ENCODE peak calls at places on chromosomes 4 and X, in four cellular contexts. One of them, this sample, is unnamed.

GRCh38 chr4:86338989-86339388 is 20.9 kb downstream of the MAPK10 start:
- DNase-seq in H1: no peak
- DNase-seq in HepG2: no peak
- DNase-seq in K562: no peak
- DNase-seq in this sample: no peak

GRCh38 chr4:79584352-79584751 is 176.3 kb upstream of the GK2 start:
- DNase-seq in H1: no peak
- DNase-seq in HepG2: no peak
- DNase-seq in K562: no peak
- DNase-seq in this sample: no peak

GRCh38 chrX:2498781-2499302 is 1.9 kb downstream of the DHRSX start:
- DNase-seq in H1: no peak
- DNase-seq in HepG2: peak; percentile 65
- DNase-seq in K562: no peak
- DNase-seq in this sample: peak; percentile 49

GRCh38 chrX:101079736-101080135 is 1.1 kb downstream of the TMEM35A start:
- DNase-seq in H1: no peak
- DNase-seq in HepG2: no peak
- DNase-seq in K562: no peak
- DNase-seq in this sample: peak; percentile 3

GRCh38 chr4:68950033-68950432 is 1.6 kb downstream of the UGT2A3 start:
- DNase-seq in H1: no peak
- DNase-seq in HepG2: no peak
- DNase-seq in K562: no peak
- DNase-seq in this sample: no peak

GRCh38 chr4:134408897-134409296 is 207.3 kb upstream of the PABPC4L start:
- DNase-seq in H1: no peak
- DNase-seq in HepG2: no peak
- DNase-seq in K562: no peak
- DNase-seq in this sample: no peak

GRCh38 chrX:1477801-1478458 is 25.2 kb upstream of the ASMTL start:
- DNase-seq in H1: peak; percentile 16
- DNase-seq in HepG2: no peak
- DNase-seq in K562: no peak
- DNase-seq in this sample: no peak

GRCh38 chrX:102126863-102127262 is 1.4 kb downstream of the TCEAL2 start:
- DNase-seq in H1: no peak
- DNase-seq in HepG2: no peak
- DNase-seq in K562: no peak
- DNase-seq in this sample: peak; percentile 9

GRCh38 chr4:78370625-78371372 is 180.8 kb upstream of the ANXA3 start:
- DNase-seq in H1: no peak
- DNase-seq in HepG2: no peak
- DNase-seq in K562: no peak
- DNase-seq in this sample: peak; percentile 41

GRCh38 chr4:8110071-8110986 is 48.3 kb downstream of the ABLIM2 start:
- DNase-seq in H1: peak; percentile 86
- DNase-seq in HepG2: peak; percentile 21
- DNase-seq in K562: peak; percentile 44
- DNase-seq in this sample: peak; percentile 92

GRCh38 chrX:71623714-71624113 is 5.4 kb upstream of the CXCR3 start:
- DNase-seq in H1: no peak
- DNase-seq in HepG2: no peak
- DNase-seq in K562: no peak
- DNase-seq in this sample: no peak

GRCh38 chr4:110003401-110004187 is 90.9 kb downstream of the EGF start:
- DNase-seq in H1: no peak
- DNase-seq in HepG2: no peak
- DNase-seq in K562: no peak
- DNase-seq in this sample: no peak

GRCh38 chr4:16217300-16218051 is 8.8 kb downstream of the TAPT1 start:
- DNase-seq in H1: no peak
- DNase-seq in HepG2: no peak
- DNase-seq in K562: no peak
- DNase-seq in this sample: no peak

GRCh38 chrX:122440832-122441231 is 743.2 kb upstream of the GRIA3 start:
- DNase-seq in H1: no peak
- DNase-seq in HepG2: no peak
- DNase-seq in K562: no peak
- DNase-seq in this sample: no peak

GRCh38 chr4:137961051-137961438 is 281.1 kb downstream of the SLC7A11 start:
- DNase-seq in H1: no peak
- DNase-seq in HepG2: no peak
- DNase-seq in K562: no peak
- DNase-seq in this sample: no peak

GRCh38 chr4:48570646-48571220 is 80.7 kb downstream of the ZAR1 start:
- DNase-seq in H1: no peak
- DNase-seq in HepG2: no peak
- DNase-seq in K562: no peak
- DNase-seq in this sample: no peak

GRCh38 chrX:111270339-111270738 is at the start of gene CAPN6:
- DNase-seq in H1: peak; percentile 43
- DNase-seq in HepG2: no peak
- DNase-seq in K562: no peak
- DNase-seq in this sample: peak; percentile 69

GRCh38 chrX:40644175-40644574 is 3.2 kb downstream of the CXorf38 start:
- DNase-seq in H1: no peak
- DNase-seq in HepG2: no peak
- DNase-seq in K562: no peak
- DNase-seq in this sample: no peak

GRCh38 chr4:48255130-48255958 is 14.3 kb downstream of the TEC start:
- DNase-seq in H1: no peak
- DNase-seq in HepG2: no peak
- DNase-seq in K562: peak; percentile 84
- DNase-seq in this sample: peak; percentile 13

GRCh38 chr4:177070533-177070932 is 239.1 kb upstream of the NEIL3 start:
- DNase-seq in H1: no peak
- DNase-seq in HepG2: no peak
- DNase-seq in K562: no peak
- DNase-seq in this sample: no peak

GRCh38 chrX:49039598-49040375 is 3.4 kb downstream of the TFE3 start:
- DNase-seq in H1: peak; percentile 68
- DNase-seq in HepG2: peak; percentile 82
- DNase-seq in K562: peak; percentile 78
- DNase-seq in this sample: peak; percentile 95

GRCh38 chrX:46730765-46731164 is 28.2 kb downstream of the SLC9A7 start:
- DNase-seq in H1: no peak
- DNase-seq in HepG2: no peak
- DNase-seq in K562: no peak
- DNase-seq in this sample: no peak

DNA sequence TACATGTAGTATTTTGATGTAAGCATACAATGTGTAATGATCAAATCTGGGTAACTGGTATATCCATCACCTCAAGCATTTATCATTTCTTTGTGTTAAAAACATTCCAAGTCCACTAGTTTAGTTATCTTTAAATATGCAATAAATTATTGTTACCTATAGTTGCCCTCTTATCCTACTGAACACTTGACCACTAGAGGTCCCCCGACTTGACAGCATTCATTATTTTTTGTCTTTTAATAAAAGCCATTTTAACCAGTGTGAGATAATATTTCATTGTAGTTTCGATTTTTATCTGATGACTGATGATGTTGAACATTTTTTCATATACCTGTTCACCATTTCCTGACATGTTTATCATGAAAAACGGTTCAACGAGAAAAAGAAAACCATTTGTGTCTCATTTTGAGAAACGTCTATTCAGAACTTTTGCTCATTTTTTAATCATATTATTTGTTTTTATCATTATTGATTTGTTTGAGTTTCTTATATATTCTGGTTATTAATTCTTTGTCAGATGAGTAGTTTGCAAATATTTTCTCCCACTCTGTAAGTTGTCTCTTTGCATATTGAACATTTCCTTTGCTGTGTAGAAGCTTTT is 199.0 kb upstream of the CXXC4 start:
- DNase-seq in H1: no peak
- DNase-seq in HepG2: peak; percentile 10
- DNase-seq in K562: no peak
- DNase-seq in this sample: peak; percentile 27
- TF ChIP-seq CREB1 in H1: no peak
- TF ChIP-seq CREB1 in HepG2: no peak
- TF ChIP-seq CREB1 in K562: no peak
- TF ChIP-seq CREB1 in this sample: no peak

DNA sequence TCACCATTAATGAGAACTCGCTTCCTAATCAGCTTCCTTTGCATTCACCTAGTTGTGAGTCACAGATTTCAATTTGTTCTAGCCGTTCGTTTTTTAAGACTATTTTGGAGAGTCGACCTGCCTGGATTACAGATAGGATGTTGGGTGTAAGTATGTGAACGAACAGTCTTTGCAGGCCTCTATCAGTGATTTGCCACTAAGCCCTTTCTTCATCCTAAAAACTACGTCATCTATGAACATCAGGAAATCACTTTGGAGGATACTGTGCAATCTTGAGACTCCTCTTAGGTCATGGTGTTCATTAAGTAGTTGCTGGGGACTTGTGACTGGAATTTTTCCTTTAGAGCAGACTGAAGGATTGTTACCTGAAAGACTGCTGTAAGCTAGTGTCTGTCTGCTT is 1.1 kb downstream of the POLA1 start:
- DNase-seq in H1: no peak
- DNase-seq in HepG2: no peak
- DNase-seq in K562: no peak
- DNase-seq in this sample: no peak
- H3K79me2 ChIP-seq in H1: peaks cover 16% of the 10 kb centered on the region
- H3K79me2 ChIP-seq in HepG2: peaks cover 40% of the 10 kb centered on the region
- H3K79me2 ChIP-seq in K562: peaks cover 55% of the 10 kb centered on the region
- H3K79me2 ChIP-seq in this sample: peaks cover 55% of the 10 kb centered on the region

GRCh38 chr4:47031011-47031678 is at the start of gene GABRB1:
- DNase-seq in H1: peak; percentile 77
- DNase-seq in HepG2: no peak
- DNase-seq in K562: peak; percentile 14
- DNase-seq in this sample: peak; percentile 76
- TF ChIP-seq CREB1 in H1: no peak
- TF ChIP-seq CREB1 in HepG2: no peak
- TF ChIP-seq CREB1 in K562: no peak
- TF ChIP-seq CREB1 in this sample: no peak

DNA sequence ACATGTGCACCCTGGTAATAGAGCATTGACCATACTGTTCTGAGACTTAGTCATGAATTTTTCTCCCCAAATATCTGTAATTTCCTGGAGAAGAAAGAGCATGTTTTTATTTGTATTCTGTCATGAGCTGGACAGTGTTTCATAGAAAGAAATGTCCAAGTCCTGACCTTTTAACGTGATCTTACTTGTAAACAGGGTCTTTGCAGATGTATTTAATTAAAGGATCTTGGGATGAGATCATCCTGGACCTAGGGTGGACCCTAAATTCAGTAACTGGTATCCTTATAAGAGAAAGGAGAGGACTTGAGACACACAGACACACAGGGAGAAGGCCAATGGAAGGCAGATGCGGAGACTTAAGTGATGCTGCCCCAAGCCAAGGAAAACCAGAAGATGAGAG is 3.6 kb downstream of the ADGRA3 start:
- DNase-seq in H1: no peak
- DNase-seq in HepG2: no peak
- DNase-seq in K562: no peak
- DNase-seq in this sample: no peak
- H3K79me2 ChIP-seq in H1: peaks cover 43% of the 10 kb centered on the region
- H3K79me2 ChIP-seq in HepG2: peaks cover 70% of the 10 kb centered on the region
- H3K79me2 ChIP-seq in K562: no peaks in the 10 kb centered on the region
- H3K79me2 ChIP-seq in this sample: no peaks in the 10 kb centered on the region

GRCh38 chr4:77052352-77052751 is 23.4 kb downstream of the CCNI start:
- DNase-seq in H1: peak; percentile 89
- DNase-seq in HepG2: peak; percentile 35
- DNase-seq in K562: peak; percentile 52
- DNase-seq in this sample: peak; percentile 92
- TF ChIP-seq CREB1 in H1: no peak
- TF ChIP-seq CREB1 in HepG2: no peak
- TF ChIP-seq CREB1 in K562: no peak
- TF ChIP-seq CREB1 in this sample: no peak

DNA sequence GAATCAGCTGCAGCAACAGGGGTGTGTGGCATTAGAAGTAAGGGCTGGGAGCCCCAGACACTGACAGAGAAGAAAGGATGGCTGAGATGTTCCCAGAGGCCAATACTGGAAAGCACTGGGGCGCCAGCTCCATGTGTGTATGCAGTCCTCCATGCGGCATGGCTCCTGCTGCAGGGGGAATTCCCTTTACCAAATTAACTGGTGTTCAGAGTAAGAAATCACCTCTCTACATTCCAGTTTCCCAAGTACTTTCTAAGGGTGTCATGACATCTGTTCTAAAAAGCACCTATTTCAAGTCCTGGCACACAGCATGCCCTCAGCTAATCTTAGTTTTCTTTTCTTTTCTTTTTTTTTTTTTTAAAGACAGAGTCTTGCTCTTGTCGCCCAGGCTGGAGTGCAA is 98.0 kb downstream of the MAML3 start:
- DNase-seq in H1: no peak
- DNase-seq in HepG2: no peak
- DNase-seq in K562: no peak
- DNase-seq in this sample: peak; percentile 14
- H3K79me2 ChIP-seq in H1: no peaks in the 10 kb centered on the region
- H3K79me2 ChIP-seq in HepG2: no peaks in the 10 kb centered on the region
- H3K79me2 ChIP-seq in K562: no peaks in the 10 kb centered on the region
- H3K79me2 ChIP-seq in this sample: no peaks in the 10 kb centered on the region

DNA sequence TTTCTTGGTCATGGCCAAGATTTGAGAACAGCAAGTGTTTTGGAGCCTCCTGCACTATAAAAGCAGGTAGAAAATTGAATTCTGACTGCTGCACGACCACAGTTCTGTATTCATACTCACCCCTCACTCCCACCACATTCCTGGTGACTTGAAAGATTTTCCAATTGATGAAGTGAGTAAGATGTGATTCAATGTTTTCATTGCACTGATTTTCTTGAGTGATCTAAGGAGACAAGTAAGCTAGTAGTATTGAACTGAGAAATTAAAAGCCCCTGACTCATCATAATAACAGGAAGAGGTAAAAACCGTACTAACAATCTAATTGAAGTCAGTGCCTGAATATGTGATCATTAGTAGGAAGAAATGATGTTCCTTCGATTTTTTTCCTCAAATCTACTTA is 6.1 kb upstream of the SEC24D start:
- DNase-seq in H1: no peak
- DNase-seq in HepG2: no peak
- DNase-seq in K562: no peak
- DNase-seq in this sample: no peak
- TF ChIP-seq CREB1 in H1: no peak
- TF ChIP-seq CREB1 in HepG2: no peak
- TF ChIP-seq CREB1 in K562: no peak
- TF ChIP-seq CREB1 in this sample: no peak

GRCh38 chr4:124872659-124873058 is 160.1 kb upstream of the ANKRD50 start:
- DNase-seq in H1: no peak
- DNase-seq in HepG2: no peak
- DNase-seq in K562: no peak
- DNase-seq in this sample: no peak
- H3K79me2 ChIP-seq in H1: no peaks in the 10 kb centered on the region
- H3K79me2 ChIP-seq in HepG2: no peaks in the 10 kb centered on the region
- H3K79me2 ChIP-seq in K562: no peaks in the 10 kb centered on the region
- H3K79me2 ChIP-seq in this sample: no peaks in the 10 kb centered on the region

This sample was measured in GM23338.